ENCODE peak calls at places on chromosomes 6 and 20, in seven cellular contexts. One of them, this sample, is unnamed.

GRCh38 chr6:2434116-2434515 is 188.7 kb upstream of the GMDS start:
- DNase-seq in adrenal gland: no peak
- DNase-seq in RWPE1: peak; percentile 89
- DNase-seq in upper lobe of left lung: no peak
- DNase-seq in upper lobe of right lung: no peak
- DNase-seq in left lung: no peak
- DNase-seq in pancreas: peak; percentile 19
- DNase-seq in this sample: no peak

GRCh38 chr20:44582321-44583025 is at the start of gene PKIG:
- DNase-seq in RWPE1: no peak
- DNase-seq in pancreas: no peak
- DNase-seq in adrenal gland: no peak
- DNase-seq in upper lobe of right lung: no peak
- DNase-seq in upper lobe of left lung: no peak
- DNase-seq in left lung: no peak
- DNase-seq in this sample: no peak

GRCh38 chr6:43186019-43186418 is 4.0 kb downstream of the CUL9 start:
- DNase-seq in pancreas: no peak
- DNase-seq in RWPE1: no peak
- DNase-seq in upper lobe of left lung: no peak
- DNase-seq in upper lobe of right lung: peak; percentile 29
- DNase-seq in adrenal gland: no peak
- DNase-seq in left lung: no peak
- DNase-seq in this sample: no peak

GRCh38 chr6:39488255-39488881 is 165.9 kb upstream of the KCNK16 start:
- DNase-seq in left lung: no peak
- DNase-seq in pancreas: no peak
- DNase-seq in RWPE1: no peak
- DNase-seq in upper lobe of right lung: no peak
- DNase-seq in adrenal gland: no peak
- DNase-seq in upper lobe of left lung: no peak
- DNase-seq in this sample: no peak

GRCh38 chr20:59603727-59604608 is at the start of gene PHACTR3:
- DNase-seq in RWPE1: no peak
- DNase-seq in upper lobe of right lung: no peak
- DNase-seq in left lung: no peak
- DNase-seq in adrenal gland: no peak
- DNase-seq in upper lobe of left lung: no peak
- DNase-seq in pancreas: no peak
- DNase-seq in this sample: peak; percentile 81

GRCh38 chr20:24160563-24161355 is 172.2 kb upstream of the GGTLC1 start:
- DNase-seq in RWPE1: peak; percentile 41
- DNase-seq in upper lobe of left lung: peak; percentile 41
- DNase-seq in upper lobe of right lung: no peak
- DNase-seq in pancreas: no peak
- DNase-seq in left lung: no peak
- DNase-seq in adrenal gland: peak; percentile 51
- DNase-seq in this sample: peak; percentile 70

GRCh38 chr20:1083431-1084080 is 34.8 kb upstream of the PSMF1 start:
- DNase-seq in pancreas: no peak
- DNase-seq in upper lobe of right lung: no peak
- DNase-seq in adrenal gland: no peak
- DNase-seq in left lung: no peak
- DNase-seq in upper lobe of left lung: no peak
- DNase-seq in RWPE1: no peak
- DNase-seq in this sample: no peak

GRCh38 chr6:26432622-26433021 is 7.7 kb upstream of the BTN3A3 start:
- DNase-seq in RWPE1: no peak
- DNase-seq in upper lobe of left lung: no peak
- DNase-seq in pancreas: no peak
- DNase-seq in adrenal gland: no peak
- DNase-seq in upper lobe of right lung: no peak
- DNase-seq in left lung: no peak
- DNase-seq in this sample: no peak

GRCh38 chr20:62602550-62602949 is 39.8 kb upstream of the SLCO4A1 start:
- DNase-seq in upper lobe of left lung: peak; percentile 90
- DNase-seq in pancreas: no peak
- DNase-seq in upper lobe of right lung: peak; percentile 88
- DNase-seq in adrenal gland: no peak
- DNase-seq in RWPE1: peak; percentile 74
- DNase-seq in left lung: peak; percentile 80
- DNase-seq in this sample: no peak

GRCh38 chr6:56359201-56359899 is 112.0 kb upstream of the COL21A1 start:
- DNase-seq in left lung: no peak
- DNase-seq in adrenal gland: peak; percentile 73
- DNase-seq in upper lobe of left lung: peak; percentile 58
- DNase-seq in upper lobe of right lung: no peak
- DNase-seq in RWPE1: peak; percentile 78
- DNase-seq in pancreas: no peak
- DNase-seq in this sample: peak; percentile 83

GRCh38 chr20:45484676-45485075 is 15.1 kb downstream of the WFDC2 start:
- DNase-seq in RWPE1: no peak
- DNase-seq in adrenal gland: no peak
- DNase-seq in upper lobe of left lung: no peak
- DNase-seq in upper lobe of right lung: no peak
- DNase-seq in left lung: no peak
- DNase-seq in pancreas: no peak
- DNase-seq in this sample: no peak

GRCh38 chr6:46419576-46420002 is 71.7 kb downstream of the RCAN2 start:
- DNase-seq in RWPE1: peak; percentile 55
- DNase-seq in upper lobe of left lung: peak; percentile 40
- DNase-seq in adrenal gland: peak; percentile 61
- DNase-seq in upper lobe of right lung: no peak
- DNase-seq in pancreas: no peak
- DNase-seq in left lung: peak; percentile 37
- DNase-seq in this sample: peak; percentile 54

GRCh38 chr20:19770375-19770774 is 12.3 kb downstream of the RIN2 start:
- DNase-seq in RWPE1: no peak
- DNase-seq in upper lobe of left lung: no peak
- DNase-seq in left lung: no peak
- DNase-seq in upper lobe of right lung: no peak
- DNase-seq in pancreas: no peak
- DNase-seq in adrenal gland: no peak
- DNase-seq in this sample: no peak

GRCh38 chr20:43322851-43323250 is 133.1 kb upstream of the PTPRT start:
- DNase-seq in RWPE1: peak; percentile 20
- DNase-seq in pancreas: no peak
- DNase-seq in left lung: no peak
- DNase-seq in adrenal gland: no peak
- DNase-seq in upper lobe of left lung: no peak
- DNase-seq in upper lobe of right lung: no peak
- DNase-seq in this sample: no peak

GRCh38 chr6:404685-405423 is 13.3 kb downstream of the IRF4 start:
- DNase-seq in upper lobe of right lung: no peak
- DNase-seq in RWPE1: no peak
- DNase-seq in adrenal gland: no peak
- DNase-seq in upper lobe of left lung: no peak
- DNase-seq in pancreas: no peak
- DNase-seq in left lung: no peak
- DNase-seq in this sample: no peak

GRCh38 chr20:1467355-1468116 is 887 bp upstream of the NSFL1C start:
- DNase-seq in RWPE1: no peak
- DNase-seq in upper lobe of left lung: peak; percentile 48
- DNase-seq in left lung: peak; percentile 59
- DNase-seq in upper lobe of right lung: no peak
- DNase-seq in adrenal gland: no peak
- DNase-seq in pancreas: peak; percentile 72
- DNase-seq in this sample: no peak

GRCh38 chr6:49744259-49744658 is at the start of gene CRISP3:
- DNase-seq in adrenal gland: no peak
- DNase-seq in left lung: no peak
- DNase-seq in RWPE1: peak; percentile 3
- DNase-seq in upper lobe of right lung: no peak
- DNase-seq in upper lobe of left lung: no peak
- DNase-seq in pancreas: no peak
- DNase-seq in this sample: no peak

GRCh38 chr6:155181498-155181897 is 82.3 kb upstream of the CLDN20 start:
- DNase-seq in upper lobe of left lung: no peak
- DNase-seq in adrenal gland: no peak
- DNase-seq in RWPE1: no peak
- DNase-seq in pancreas: no peak
- DNase-seq in left lung: no peak
- DNase-seq in upper lobe of right lung: no peak
- DNase-seq in this sample: no peak

GRCh38 chr6:43093361-43094289 is 17.5 kb downstream of the PTK7 start:
- DNase-seq in upper lobe of right lung: no peak
- DNase-seq in adrenal gland: no peak
- DNase-seq in pancreas: no peak
- DNase-seq in upper lobe of left lung: peak; percentile 59
- DNase-seq in RWPE1: no peak
- DNase-seq in left lung: no peak
- DNase-seq in this sample: no peak

GRCh38 chr20:50724851-50725721 is 6.3 kb upstream of the PARD6B start:
- DNase-seq in upper lobe of left lung: peak; percentile 72
- DNase-seq in upper lobe of right lung: peak; percentile 72
- DNase-seq in left lung: peak; percentile 78
- DNase-seq in RWPE1: peak; percentile 93
- DNase-seq in pancreas: no peak
- DNase-seq in adrenal gland: peak; percentile 58
- DNase-seq in this sample: no peak

GRCh38 chr6:154157082-154157481 is 118.0 kb downstream of the OPRM1 start:
- DNase-seq in upper lobe of left lung: no peak
- DNase-seq in upper lobe of right lung: no peak
- DNase-seq in left lung: no peak
- DNase-seq in RWPE1: no peak
- DNase-seq in pancreas: no peak
- DNase-seq in adrenal gland: no peak
- DNase-seq in this sample: no peak

GRCh38 chr6:15614277-15614676 is 48.6 kb downstream of the DTNBP1 start:
- DNase-seq in left lung: peak; percentile 52
- DNase-seq in pancreas: no peak
- DNase-seq in upper lobe of right lung: peak; percentile 75
- DNase-seq in adrenal gland: peak; percentile 25
- DNase-seq in RWPE1: no peak
- DNase-seq in upper lobe of left lung: peak; percentile 37
- DNase-seq in this sample: no peak

GRCh38 chr6:15962449-15962764 is 166.5 kb upstream of the MYLIP start:
- DNase-seq in left lung: no peak
- DNase-seq in upper lobe of right lung: no peak
- DNase-seq in pancreas: no peak
- DNase-seq in adrenal gland: no peak
- DNase-seq in RWPE1: peak; percentile 47
- DNase-seq in upper lobe of left lung: no peak
- DNase-seq in this sample: no peak

GRCh38 chr6:166435574-166435973 is 52.8 kb upstream of the MPC1 start:
- DNase-seq in upper lobe of right lung: no peak
- DNase-seq in adrenal gland: no peak
- DNase-seq in pancreas: no peak
- DNase-seq in upper lobe of left lung: no peak
- DNase-seq in RWPE1: no peak
- DNase-seq in left lung: no peak
- DNase-seq in this sample: no peak

GRCh38 chr6:161486903-161487531 is 213.2 kb upstream of the AGPAT4 start:
- DNase-seq in adrenal gland: no peak
- DNase-seq in upper lobe of left lung: no peak
- DNase-seq in left lung: no peak
- DNase-seq in upper lobe of right lung: no peak
- DNase-seq in pancreas: no peak
- DNase-seq in RWPE1: peak; percentile 13
- DNase-seq in this sample: no peak
- H3K27ac ChIP-seq in adrenal gland: no peak overlapping the region
- H3K27ac ChIP-seq in upper lobe of left lung: no peak overlapping the region
- H3K27ac ChIP-seq in left lung: no peak overlapping the region
- H3K27ac ChIP-seq in upper lobe of right lung: no peak overlapping the region
- H3K27ac ChIP-seq in pancreas: no peak overlapping the region
- H3K27ac ChIP-seq in RWPE1: peak overlapping the region; percentile 43
- H3K27ac ChIP-seq in this sample: no peak overlapping the region

DNA sequence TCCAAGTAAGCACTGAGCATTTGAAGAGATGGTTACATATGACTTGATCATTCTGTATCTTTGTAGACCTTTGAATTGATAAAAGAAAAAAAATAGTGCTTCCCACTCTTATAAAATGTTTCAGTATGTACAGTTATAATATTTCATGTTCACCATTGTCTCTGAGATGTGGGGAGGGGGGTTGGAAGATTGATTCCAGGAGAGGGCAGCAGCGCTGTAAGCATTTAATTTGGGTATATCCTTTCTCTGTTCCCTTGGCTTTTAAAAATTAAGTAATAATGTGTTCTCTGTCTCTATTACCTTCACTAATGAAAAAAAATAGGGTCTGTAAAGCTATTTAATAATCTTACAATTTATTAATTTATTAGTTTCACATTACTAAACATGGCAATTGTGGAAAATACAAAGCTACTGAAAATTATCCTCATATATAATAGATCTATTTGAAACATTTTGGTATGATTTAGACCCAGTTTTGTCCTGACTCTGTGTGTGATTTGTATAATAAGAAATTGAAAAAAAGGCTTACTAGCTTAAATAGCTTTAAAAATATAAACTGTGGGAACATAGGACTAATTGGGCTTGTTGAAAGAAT is 341.2 kb downstream of the CDKAL1 start:
- DNase-seq in pancreas: no peak
- DNase-seq in left lung: no peak
- DNase-seq in adrenal gland: no peak
- DNase-seq in RWPE1: peak; percentile 24
- DNase-seq in upper lobe of right lung: no peak
- DNase-seq in upper lobe of left lung: no peak
- DNase-seq in this sample: no peak
- TF ChIP-seq CTCF in pancreas: no peak
- TF ChIP-seq CTCF in left lung: no peak
- TF ChIP-seq CTCF in adrenal gland: no peak
- TF ChIP-seq CTCF in RWPE1: peak; percentile 45
- TF ChIP-seq CTCF in upper lobe of right lung: peak; percentile 17
- TF ChIP-seq CTCF in upper lobe of left lung: no peak
- TF ChIP-seq CTCF in this sample: no peak

GRCh38 chr6:10250655-10251220 is 164.1 kb downstream of the TFAP2A start:
- DNase-seq in pancreas: no peak
- DNase-seq in RWPE1: no peak
- DNase-seq in left lung: no peak
- DNase-seq in upper lobe of right lung: no peak
- DNase-seq in upper lobe of left lung: no peak
- DNase-seq in adrenal gland: no peak
- DNase-seq in this sample: no peak

DNA sequence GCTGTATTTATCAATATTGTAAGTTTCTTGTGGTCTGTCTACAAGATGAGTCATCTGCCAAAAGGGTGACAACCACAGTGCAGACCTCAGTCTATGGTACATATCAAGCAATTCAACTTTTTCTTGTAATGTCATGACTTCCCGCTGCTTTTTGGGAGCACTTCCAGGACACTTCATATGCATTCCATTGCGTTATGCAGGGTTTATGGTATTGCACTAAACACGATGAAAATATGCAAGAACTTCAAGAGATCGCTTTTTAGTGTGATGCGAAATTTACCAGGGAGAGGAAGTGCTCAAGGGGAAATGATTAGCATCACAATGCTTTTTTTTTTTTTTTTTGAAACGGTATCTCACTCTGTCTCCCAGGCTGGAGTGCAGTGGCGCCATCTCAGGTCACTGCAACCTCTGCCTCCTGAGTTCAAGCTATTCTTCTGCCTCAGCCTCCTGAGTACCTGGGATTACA is 166.5 kb downstream of the TFAP2A start:
- DNase-seq in pancreas: no peak
- DNase-seq in RWPE1: no peak
- DNase-seq in adrenal gland: no peak
- DNase-seq in left lung: no peak
- DNase-seq in upper lobe of left lung: no peak
- DNase-seq in upper lobe of right lung: no peak
- DNase-seq in this sample: no peak
- H3K27ac ChIP-seq in pancreas: no peak overlapping the region
- H3K27ac ChIP-seq in RWPE1: no peak overlapping the region
- H3K27ac ChIP-seq in adrenal gland: no peak overlapping the region
- H3K27ac ChIP-seq in left lung: no peak overlapping the region
- H3K27ac ChIP-seq in upper lobe of left lung: no peak overlapping the region
- H3K27ac ChIP-seq in upper lobe of right lung: no peak overlapping the region
- H3K27ac ChIP-seq in this sample: no peak overlapping the region

GRCh38 chr6:63599243-63599642 is 27.0 kb downstream of the LOC128125822 start:
- DNase-seq in left lung: no peak
- DNase-seq in adrenal gland: no peak
- DNase-seq in pancreas: no peak
- DNase-seq in upper lobe of right lung: no peak
- DNase-seq in RWPE1: no peak
- DNase-seq in upper lobe of left lung: no peak
- DNase-seq in this sample: no peak
- TF ChIP-seq CTCF in left lung: no peak
- TF ChIP-seq CTCF in adrenal gland: no peak
- TF ChIP-seq CTCF in pancreas: no peak
- TF ChIP-seq CTCF in upper lobe of right lung: no peak
- TF ChIP-seq CTCF in RWPE1: no peak
- TF ChIP-seq CTCF in upper lobe of left lung: no peak
- TF ChIP-seq CTCF in this sample: no peak

This sample was measured in dorsolateral prefrontal cortex.